ENCODE peak calls at places on chromosomes 13 and 19, in six cellular contexts. P is ovary; R is Right ventricle myocardium superior; U is stimulated activated CD4-positive, alpha-beta T cell treated with anti-CD3 and anti-CD28 coated beads, Interleukin-1b, Interleukin-23, amount 100 ng/mL, for 1 hour; Q is neural crest cell; S is foreskin keratinocyte. A is an unnamed sample.

GRCh38 chr13:36275190-36276002 is 22.2 kb downstream of the CCDC169 start:
- DNase-seq in S (peak), U (no peak), Q (peak), R (no peak), P (no peak), A (peak)

GRCh38 chr19:8253678-8254077 is 44.5 kb downstream of the CERS4 start:
- DNase-seq in R (no peak), Q (no peak), S (no peak), P (no peak), U (no peak), A (no peak)

GRCh38 chr13:104387514-104387913 is 1321.3 kb upstream of the SLC10A2 start:
- DNase-seq in U (no peak), P (no peak), Q (no peak), S (no peak), R (no peak), A (no peak)

GRCh38 chr13:44667950-44668349 is 91.8 kb upstream of the TSC22D1 start:
- DNase-seq in P (no peak), Q (no peak), R (no peak), U (no peak), S (no peak), A (no peak)

GRCh38 chr19:58059003-58059671 is at the start of gene ZNF135:
- DNase-seq in R (peak), P (peak), U (peak), S (peak), Q (peak), A (no peak)

GRCh38 chr19:10000171-10000826 is 10.0 kb downstream of the COL5A3 start:
- DNase-seq in S (no peak), P (peak), Q (peak), R (peak), U (peak), A (peak)

GRCh38 chr13:60427285-60427684 is 30.3 kb downstream of the TDRD3 start:
- DNase-seq in P (no peak), S (no peak), R (no peak), U (no peak), Q (no peak), A (no peak)

GRCh38 chr19:35013820-35014754 is 14.0 kb downstream of the GRAMD1A start:
- DNase-seq in Q (no peak), S (no peak), P (no peak), U (no peak), R (no peak), A (no peak)

GRCh38 chr19:2729943-2730818 is 9.0 kb upstream of the DIRAS1 start:
- DNase-seq in U (no peak), P (no peak), S (no peak), R (peak), Q (no peak), A (no peak)

GRCh38 chr13:39942901-39943273 is 287.4 kb downstream of the COG6 start:
- DNase-seq in Q (peak), P (no peak), R (peak), S (peak), U (peak), A (peak)

GRCh38 chr19:16175954-16176353 is 2.6 kb upstream of the CIB3 start:
- DNase-seq in U (no peak), P (no peak), S (no peak), R (no peak), Q (no peak), A (no peak)

GRCh38 chr19:35750167-35750566 is 1.8 kb downstream of the LIN37 start:
- DNase-seq in Q (no peak), S (no peak), P (no peak), R (no peak), U (no peak), A (no peak)

GRCh38 chr19:43464089-43464775 is 1.2 kb downstream of the LYPD3 start:
- DNase-seq in S (no peak), U (peak), P (peak), Q (peak), R (peak), A (no peak)

GRCh38 chr19:31054430-31054829 is 294.8 kb downstream of the TSHZ3 start:
- DNase-seq in U (peak), P (no peak), S (peak), Q (no peak), R (peak), A (peak)

GRCh38 chr19:4172861-4173473 is 9.4 kb downstream of the SIRT6 start:
- DNase-seq in S (peak), Q (peak), U (peak), R (peak), P (peak), A (peak)